ENCODE peak calls at places on chromosomes 5 and 9, in four cellular contexts. U is mucosa of descending colon, F is fibroblast of pulmonary artery, K is B cell. D is an unnamed sample.

GRCh38 chr5:56145106-56145505 is 88.0 kb downstream of the ANKRD55 start:
- DNase-seq in U (no peak), F (no peak), K (no peak), D (no peak)

GRCh38 chr9:125341566-125341965 is 79.9 kb downstream of the GAPVD1 start:
- DNase-seq in U (no peak), F (no peak), K (no peak), D (no peak)

GRCh38 chr9:99197124-99197630 is 24.6 kb downstream of the ALG2 start:
- DNase-seq in K (no peak), F (no peak), U (no peak), D (no peak)

GRCh38 chr5:93622240-93622885 is 39.3 kb downstream of the NR2F1 start:
- DNase-seq in F (peak; percentile 74), K (no peak), U (no peak), D (no peak)

GRCh38 chr5:158845941-158846340 is 253.8 kb downstream of the EBF1 start:
- DNase-seq in K (no peak), U (no peak), F (no peak), D (no peak)

GRCh38 chr5:126514159-126515141 is 80.6 kb downstream of the ALDH7A1 start:
- DNase-seq in K (no peak), U (no peak), F (peak; percentile 58), D (no peak)

GRCh38 chr9:132006657-132007370 is 72.9 kb downstream of the MED27 start:
- DNase-seq in K (no peak), F (peak; percentile 30), U (no peak), D (no peak)

GRCh38 chr5:17232405-17232804 is 15.0 kb downstream of the BASP1 start:
- DNase-seq in F (no peak), K (no peak), U (no peak), D (no peak)

GRCh38 chr5:6496207-6496584 is 47.5 kb downstream of the UBE2QL1 start:
- DNase-seq in F (no peak), K (no peak), U (no peak), D (no peak)

GRCh38 chr5:126503602-126504104 is 80.4 kb downstream of the GRAMD2B start:
- DNase-seq in F (peak; percentile 82), U (no peak), K (no peak), D (no peak)

GRCh38 chr9:71814226-71814625 is 45.9 kb upstream of the CEMIP2 start:
- DNase-seq in K (no peak), U (no peak), F (peak; percentile 77), D (no peak)

GRCh38 chr9:121620777-121621437 is 30.5 kb upstream of the DAB2IP start:
- DNase-seq in F (peak; percentile 33), U (no peak), K (no peak), D (no peak)

GRCh38 chr5:90037646-90038045 is 371.9 kb downstream of the CETN3 start:
- DNase-seq in F (peak; percentile 73), U (no peak), K (no peak), D (no peak)

GRCh38 chr9:38362912-38363588 is 29.5 kb upstream of the ALDH1B1 start:
- DNase-seq in U (no peak), K (no peak), F (peak; percentile 86), D (no peak)

GRCh38 chr5:145660897-145661650 is 174.1 kb downstream of the PRELID2 start:
- DNase-seq in K (no peak), U (no peak), F (peak; percentile 48), D (no peak)

GRCh38 chr9:17005085-17005484 is 129.8 kb upstream of the CNTLN start:
- DNase-seq in U (peak; percentile 66), K (no peak), F (peak; percentile 78), D (peak; percentile 31)

GRCh38 chr9:93669116-93669957 is 93.0 kb downstream of the PHF2 start:
- DNase-seq in K (peak; percentile 11), F (no peak), U (peak; percentile 6), D (peak; percentile 8)

GRCh38 chr5:122694884-122695283 is 80.0 kb upstream of the SNX2 start:
- DNase-seq in U (no peak), K (no peak), F (no peak), D (no peak)

GRCh38 chr9:84742261-84742660 is 72.7 kb downstream of the NTRK2 start:
- DNase-seq in U (no peak), K (no peak), F (no peak), D (no peak)

GRCh38 chr5:88388476-88389170 is 120.0 kb upstream of the TMEM161B start:
- DNase-seq in K (no peak), U (no peak), F (no peak), D (no peak)

GRCh38 chr9:70484232-70485130 is 70.0 kb upstream of the KLF9 start:
- DNase-seq in K (peak; percentile 59), F (peak; percentile 95), U (no peak), D (no peak)

GRCh38 chr5:38783011-38783551 is 62.7 kb upstream of the OSMR start:
- DNase-seq in U (no peak), F (peak; percentile 93), K (no peak), D (no peak)

GRCh38 chr9:96476591-96476990 is 26.6 kb downstream of the HABP4 start:
- DNase-seq in U (no peak), F (peak; percentile 31), K (no peak), D (no peak)

GRCh38 chr5:120538149-120538548 is 74.0 kb downstream of the PRR16 start:
- DNase-seq in K (no peak), U (no peak), F (peak; percentile 14), D (no peak)

GRCh38 chr9:109560470-109561132 is 62.5 kb upstream of the PTPN3 start:
- DNase-seq in K (no peak), U (no peak), F (no peak), D (peak; percentile 23)
- TF ChIP-seq CTCF in K (no peak), U (no peak), F (no peak), D (peak; percentile 32)

DNA sequence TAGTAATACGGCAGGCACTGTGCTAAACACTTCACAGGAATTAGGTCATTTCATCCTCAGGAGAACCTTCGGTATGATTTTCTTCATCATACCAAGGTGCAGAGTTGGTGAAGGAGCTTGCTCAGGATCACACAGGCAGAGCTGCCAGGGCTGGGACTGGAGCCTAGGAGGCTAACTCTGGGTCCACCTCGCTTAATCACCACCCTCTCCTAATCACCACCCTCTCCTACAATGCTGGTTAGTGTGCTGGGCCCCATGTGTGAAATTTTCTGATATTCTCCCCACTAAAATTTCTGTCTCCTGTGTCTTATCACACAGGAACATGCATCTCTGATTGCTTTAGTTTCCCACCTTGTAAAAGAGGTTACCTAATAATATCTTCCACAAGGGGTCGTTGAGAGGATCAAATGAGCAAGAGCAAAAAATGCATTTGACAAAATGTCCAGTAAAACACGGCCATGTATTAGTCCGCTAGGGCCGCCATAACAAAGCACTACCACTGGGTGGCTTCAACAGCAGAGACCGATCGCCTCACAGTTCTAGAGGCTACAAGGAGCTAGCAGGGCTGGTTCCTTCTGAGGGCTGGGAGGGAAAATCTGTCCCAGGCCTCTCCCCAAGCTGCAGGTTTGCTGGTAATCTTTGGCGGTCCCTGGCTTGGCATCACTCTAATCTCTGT is 128.2 kb upstream of the NFIB start:
- DNase-seq in U (no peak), K (no peak), F (peak; percentile 20), D (no peak)
- TF ChIP-seq CTCF in U (no peak), K (no peak), F (peak; percentile 32), D (no peak)

GRCh38 chr5:54956922-54957321 is 28.5 kb downstream of the ESM1 start:
- DNase-seq in U (no peak), F (no peak), K (no peak), D (no peak)

GRCh38 chr5:54964405-54964804 is 21.0 kb downstream of the ESM1 start:
- DNase-seq in K (no peak), U (no peak), F (no peak), D (no peak)

GRCh38 chr5:54965806-54966205 is 19.6 kb downstream of the ESM1 start:
- DNase-seq in K (no peak), U (no peak), F (peak; percentile 17), D (no peak)

GRCh38 chr5:54959673-54960418 is 25.5 kb downstream of the ESM1 start:
- DNase-seq in F (peak; percentile 16), K (no peak), U (no peak), D (no peak)
- TF ChIP-seq CTCF in F (peak; percentile 32), K (no peak), U (no peak), D (no peak)

GRCh38 chr5:76958976-76959767 is 6.3 kb downstream of the CRHBP start:
- DNase-seq in F (peak; percentile 64), K (no peak), U (no peak), D (no peak)

GRCh38 chr5:76954383-76954763 is 1.5 kb downstream of the CRHBP start:
- DNase-seq in K (no peak), U (no peak), F (no peak), D (no peak)

GRCh38 chr5:76964018-76964417 is 11.2 kb downstream of the CRHBP start:
- DNase-seq in F (no peak), U (no peak), K (no peak), D (no peak)

GRCh38 chr5:76956033-76956432 is 3.2 kb downstream of the CRHBP start:
- DNase-seq in K (no peak), F (no peak), U (no peak), D (no peak)

GRCh38 chr5:76960004-76960625 is 7.3 kb downstream of the CRHBP start:
- DNase-seq in F (peak; percentile 9), K (no peak), U (no peak), D (no peak)
- TF ChIP-seq CTCF in F (no peak), K (no peak), U (no peak), D (no peak)

GRCh38 chr5:103031607-103032006 is 88.3 kb downstream of the GIN1 start:
- DNase-seq in F (peak; percentile 21), U (no peak), K (no peak), D (no peak)
- TF ChIP-seq CTCF in F (peak; percentile 60), U (no peak), K (no peak), D (peak; percentile 35)

GRCh38 chr9:12494411-12494810 is 198.8 kb upstream of the TYRP1 start:
- DNase-seq in U (no peak), K (no peak), F (no peak), D (no peak)
- TF ChIP-seq CTCF in U (no peak), K (no peak), F (no peak), D (no peak)

DNA sequence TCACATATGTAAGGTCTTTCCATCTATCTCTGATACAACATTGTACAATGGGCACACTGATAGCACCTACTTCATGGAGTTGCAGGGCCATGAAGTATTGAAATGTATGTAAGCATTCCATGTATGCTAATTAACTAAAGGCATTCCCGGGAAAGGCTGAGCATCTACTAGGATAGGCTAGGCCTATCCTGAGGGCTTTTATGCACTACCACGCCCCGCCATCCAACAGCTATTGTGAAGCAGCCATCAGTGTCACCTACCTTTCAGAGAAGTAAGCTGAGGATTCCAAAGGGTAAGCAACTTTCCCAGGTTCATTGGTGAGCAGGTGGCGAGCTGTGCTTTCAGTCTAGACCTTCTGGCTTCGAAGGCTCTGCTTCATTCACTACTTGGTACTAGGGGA is 47.6 kb downstream of the NSG2 start:
- DNase-seq in U (no peak), K (no peak), F (no peak), D (no peak)
- TF ChIP-seq CTCF in U (no peak), K (no peak), F (no peak), D (no peak)

D was measured in left ventricle myocardium inferior.